ENCODE peak calls at places on chromosomes 11 and 22, in five cellular contexts. T is SK-N-SH, R is aorta, K is cardiac muscle cell, E is spleen. Y is an unnamed sample.

GRCh38 chr11:72573380-72573949 is 100.8 kb downstream of the PDE2A start:
- DNase-seq in T (peak; percentile 92), R (peak; percentile 34), K (peak; percentile 65), E (peak; percentile 57), Y (no peak)

GRCh38 chr11:34654491-34655334 is 33.8 kb downstream of the EHF start:
- DNase-seq in T (no peak), R (no peak), K (no peak), E (no peak), Y (peak; percentile 49)

GRCh38 chr11:132177106-132177505 is 806.7 kb downstream of the NTM start:
- DNase-seq in T (no peak), R (no peak), K (peak; percentile 81), E (no peak), Y (no peak)

GRCh38 chr11:117961896-117962295 is 24.3 kb upstream of the IL10RA start:
- DNase-seq in T (no peak), R (no peak), K (no peak), E (peak; percentile 41), Y (no peak)

GRCh38 chr22:44360686-44361381 is 48.1 kb upstream of the SHISAL1 start:
- DNase-seq in T (no peak), R (peak; percentile 92), K (no peak), E (peak; percentile 64), Y (no peak)

GRCh38 chr11:2562897-2563215 is 118.0 kb downstream of the KCNQ1 start:
- DNase-seq in T (no peak), R (no peak), K (no peak), E (no peak), Y (no peak)

GRCh38 chr11:90235536-90235935 is 12.7 kb upstream of the CHORDC1 start:
- DNase-seq in T (no peak), R (no peak), K (no peak), E (no peak), Y (no peak)

GRCh38 chr11:125357551-125357950 is 138.5 kb downstream of the FEZ1 start:
- DNase-seq in T (no peak), R (no peak), K (no peak), E (no peak), Y (no peak)

GRCh38 chr11:132644511-132644910 is 887.8 kb downstream of the OPCML start:
- DNase-seq in T (peak; percentile 10), R (no peak), K (no peak), E (no peak), Y (no peak)

GRCh38 chr11:13215157-13215556 is 62.4 kb upstream of the BMAL1 start:
- DNase-seq in T (no peak), R (no peak), K (no peak), E (no peak), Y (no peak)

GRCh38 chr11:10716122-10716521 is 22.6 kb upstream of the IRAG1 start:
- DNase-seq in T (no peak), R (no peak), K (no peak), E (no peak), Y (no peak)

GRCh38 chr11:62787005-62787759 is at the start of gene TMEM179B:
- DNase-seq in T (peak; percentile 97), R (peak; percentile 99), K (peak; percentile 100), E (peak; percentile 99), Y (peak; percentile 98)

GRCh38 chr22:36356708-36357694 is 30.8 kb downstream of the MYH9 start:
- DNase-seq in T (no peak), R (no peak), K (no peak), E (no peak), Y (no peak)

GRCh38 chr11:35013514-35014191 is 97.2 kb downstream of the PDHX start:
- DNase-seq in T (no peak), R (no peak), K (no peak), E (no peak), Y (no peak)

GRCh38 chr11:63511349-63511748 is 5.5 kb downstream of the LGALS12 start:
- DNase-seq in T (no peak), R (no peak), K (no peak), E (no peak), Y (no peak)

GRCh38 chr11:12288934-12289666 is 88.3 kb upstream of the PARVA start:
- DNase-seq in T (no peak), R (no peak), K (no peak), E (no peak), Y (no peak)

GRCh38 chr11:92810423-92810822 is 159.0 kb upstream of the MTNR1B start:
- DNase-seq in T (no peak), R (no peak), K (no peak), E (no peak), Y (no peak)

GRCh38 chr11:66324626-66325025 is 7.8 kb upstream of the CD248 start:
- DNase-seq in T (peak; percentile 8), R (no peak), K (no peak), E (no peak), Y (no peak)

GRCh38 chr11:66848671-66849500 is 5.6 kb downstream of the RCE1 start:
- DNase-seq in T (peak; percentile 16), R (no peak), K (no peak), E (peak; percentile 70), Y (no peak)

GRCh38 chr11:123357990-123358827 is 71.9 kb upstream of the GRAMD1B start:
- DNase-seq in T (peak; percentile 82), R (no peak), K (peak; percentile 60), E (peak; percentile 71), Y (no peak)

GRCh38 chr22:45058622-45058912 is 48.8 kb upstream of the PHF21B start:
- DNase-seq in T (no peak), R (no peak), K (no peak), E (no peak), Y (no peak)

GRCh38 chr11:94727766-94728165 is 40.4 kb upstream of the AMOTL1 start:
- DNase-seq in T (no peak), R (no peak), K (no peak), E (no peak), Y (no peak)

GRCh38 chr11:80598905-80599304 is 1158.1 kb upstream of the TENM4 start:
- DNase-seq in T (no peak), R (no peak), K (no peak), E (no peak), Y (no peak)

GRCh38 chr11:130908061-130908460 is 8.2 kb downstream of the SNX19 start:
- DNase-seq in T (no peak), R (no peak), K (no peak), E (no peak), Y (no peak)

GRCh38 chr11:118838905-118839553 is 44.7 kb upstream of the CXCR5 start:
- DNase-seq in T (no peak), R (no peak), K (no peak), E (no peak), Y (no peak)

GRCh38 chr11:117002639-117003305 is 95.5 kb downstream of the SIK3 start:
- DNase-seq in T (no peak), R (no peak), K (no peak), E (no peak), Y (no peak)

GRCh38 chr11:93000511-93001476 is 31.3 kb downstream of the MTNR1B start:
- DNase-seq in T (peak; percentile 50), R (no peak), K (no peak), E (no peak), Y (no peak)

GRCh38 chr22:43835736-43836135 is 23.6 kb upstream of the EFCAB6 start:
- DNase-seq in T (no peak), R (no peak), K (no peak), E (no peak), Y (no peak)

GRCh38 chr22:24752091-24752623 is 22.4 kb downstream of the PIWIL3 start:
- DNase-seq in T (no peak), R (no peak), K (no peak), E (no peak), Y (no peak)

GRCh38 chr11:66478823-66479740 is 1.2 kb upstream of the DPP3 start:
- DNase-seq in T (peak; percentile 71), R (peak; percentile 68), K (peak; percentile 24), E (peak; percentile 82), Y (peak; percentile 22)

GRCh38 chr11:118227865-118228785 is 3.3 kb upstream of the JAML start:
- DNase-seq in T (no peak), R (no peak), K (no peak), E (no peak), Y (no peak)

DNA sequence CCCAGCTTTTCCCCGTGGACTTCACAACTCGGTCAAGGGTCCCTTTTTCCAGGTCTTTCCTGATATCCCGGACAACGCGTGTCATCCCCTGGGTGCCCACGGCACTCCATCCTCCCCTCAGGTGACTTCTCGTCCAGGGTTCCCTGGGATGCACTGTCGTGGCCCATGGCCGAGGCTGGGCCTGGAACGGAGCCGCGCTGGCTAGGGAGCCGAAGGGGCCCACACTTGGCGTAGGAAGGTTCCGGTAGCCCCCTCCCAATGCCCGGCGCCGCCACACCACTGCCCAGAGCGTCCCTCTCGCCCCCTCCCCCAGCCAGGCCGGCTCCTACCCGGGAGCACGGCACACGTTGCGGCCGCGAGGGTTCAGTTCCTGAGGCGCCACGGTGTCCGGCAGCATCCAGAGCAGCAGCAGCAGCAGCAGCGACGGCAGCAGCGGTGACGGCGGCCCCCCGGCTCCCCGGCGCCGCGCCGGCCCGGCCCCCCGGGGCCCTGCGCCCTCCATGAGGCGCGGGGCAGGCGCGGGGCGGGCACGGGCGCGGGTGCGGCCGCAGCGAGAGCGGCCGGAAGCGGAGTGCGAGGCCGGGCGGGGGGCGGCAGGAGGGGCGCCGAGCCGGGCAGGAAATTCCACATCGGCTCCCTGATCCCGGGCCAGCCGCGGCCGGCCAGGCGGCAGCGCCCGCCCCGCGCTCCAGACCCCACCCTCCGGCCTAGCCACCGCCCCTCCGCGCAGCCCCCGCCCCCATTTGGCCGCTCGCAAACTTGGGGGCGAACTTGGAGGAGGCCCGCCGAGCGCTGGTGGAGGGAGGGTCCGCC is at the start of gene SCARF2:
- DNase-seq in T (peak; percentile 98), R (peak; percentile 77), K (peak; percentile 83), E (peak; percentile 75), Y (no peak)
- H3K27ac ChIP-seq in T (peak within 1 kb of the TSS; percentile 86), R (peak within 1 kb of the TSS; percentile 85), K (peak within 1 kb of the TSS; percentile 68), E (peak within 1 kb of the TSS; percentile 80), Y (peak within 1 kb of the TSS; percentile 79)

DNA sequence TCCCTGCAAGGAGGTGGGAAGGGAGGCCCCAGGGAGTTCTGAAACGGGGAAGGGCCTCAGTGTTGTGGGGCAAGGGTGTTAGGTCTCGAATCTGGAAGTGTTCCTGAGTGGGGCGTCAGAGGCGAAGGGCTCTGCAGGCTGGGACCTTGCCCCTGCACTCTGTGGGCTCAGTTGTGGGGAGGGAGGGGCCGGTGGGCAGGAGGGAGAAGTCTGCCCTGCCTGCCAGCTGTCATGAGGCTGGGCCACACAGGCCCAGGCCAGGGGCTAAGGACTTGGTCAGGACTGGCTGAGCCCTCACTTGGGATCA is at the start of gene CRACR2B:
- DNase-seq in T (no peak), R (no peak), K (no peak), E (peak; percentile 84), Y (no peak)
- H3K4me1 ChIP-seq in T (peaks cover 11% of the 10 kb centered on the region), R (no peaks in the 10 kb centered on the region), K (peaks cover 30% of the 10 kb centered on the region), E (peaks cover 93% of the 10 kb centered on the region), Y (peaks cover 59% of the 10 kb centered on the region)

GRCh38 chr22:40491990-40492631 is 121.7 kb downstream of the SGSM3 start:
- DNase-seq in T (no peak), R (no peak), K (peak; percentile 60), E (no peak), Y (no peak)
- H3K27ac ChIP-seq in T (no peak overlapping the region), R (peak overlapping the region; percentile 10), K (peak overlapping the region; percentile 69), E (peak overlapping the region; percentile 62), Y (peak overlapping the region; percentile 65)

GRCh38 chr11:114089748-114090147 is 30.2 kb downstream of the ZBTB16 start:
- DNase-seq in T (no peak), R (no peak), K (no peak), E (no peak), Y (no peak)
- H3K4me1 ChIP-seq in T (no peaks in the 10 kb centered on the region), R (peaks cover 6% of the 10 kb centered on the region), K (peaks cover 10% of the 10 kb centered on the region), E (peaks cover 79% of the 10 kb centered on the region), Y (peaks cover 64% of the 10 kb centered on the region)